ENCODE peak calls at places on chromosomes 1 and 21, in seven cellular contexts. M, F, K, N, Z, W and O are unnamed samples.

GRCh38 chr1:88979749-88980116 is 12.7 kb downstream of the KYAT3 start:
- DNase-seq in N (no peak), F (no peak), K (no peak), W (no peak), M (no peak), Z (no peak), O (no peak)

GRCh38 chr1:58515794-58516401 is 30.6 kb downstream of the OMA1 start:
- DNase-seq in W (peak; percentile 81), F (peak; percentile 43), M (peak; percentile 62), K (no peak), Z (peak; percentile 63), N (peak; percentile 41), O (peak; percentile 70)

GRCh38 chr1:3369437-3370076 is 84.9 kb upstream of the ARHGEF16 start:
- DNase-seq in Z (peak; percentile 97), N (peak; percentile 63), F (peak; percentile 57), K (peak; percentile 45), M (peak; percentile 56), W (peak; percentile 46), O (peak; percentile 76)

GRCh38 chr1:46691997-46692790 is 20.5 kb downstream of the TEX38 start:
- DNase-seq in F (no peak), W (peak; percentile 16), Z (peak; percentile 16), M (no peak), N (peak; percentile 23), K (no peak), O (no peak)

GRCh38 chr1:235030919-235031596 is 97.6 kb downstream of the TOMM20 start:
- DNase-seq in F (no peak), W (no peak), K (no peak), Z (no peak), M (no peak), N (no peak), O (no peak)

GRCh38 chr1:79355073-79355472 is 348.5 kb upstream of the ADGRL4 start:
- DNase-seq in M (no peak), Z (peak; percentile 55), K (no peak), F (no peak), W (no peak), N (no peak), O (peak; percentile 15)

GRCh38 chr1:221598122-221598521 is 143.8 kb downstream of the DUSP10 start:
- DNase-seq in Z (no peak), W (no peak), F (no peak), K (no peak), N (no peak), M (no peak), O (no peak)

GRCh38 chr1:89383185-89383584 is 19.3 kb downstream of the GBP6 start:
- DNase-seq in K (no peak), N (no peak), Z (no peak), M (no peak), W (no peak), F (no peak), O (no peak)

GRCh38 chr1:98963359-98963758 is 41.3 kb downstream of the PLPPR5 start:
- DNase-seq in K (no peak), F (no peak), Z (peak; percentile 53), N (no peak), W (no peak), M (no peak), O (no peak)

GRCh38 chr1:2105781-2106524 is 55.7 kb downstream of the PRKCZ start:
- DNase-seq in M (no peak), W (no peak), K (no peak), Z (no peak), N (no peak), F (no peak), O (no peak)

GRCh38 chr1:185786524-185786923 is 52.3 kb downstream of the HMCN1 start:
- DNase-seq in M (no peak), K (no peak), Z (peak; percentile 65), W (peak; percentile 17), N (no peak), F (no peak), O (no peak)

GRCh38 chr1:160149706-160150105 is 1.7 kb upstream of the ATP1A4 start:
- DNase-seq in F (no peak), W (no peak), Z (no peak), M (no peak), K (no peak), N (no peak), O (no peak)

GRCh38 chr1:151924691-151925587 is 15.6 kb upstream of the THEM4 start:
- DNase-seq in N (no peak), Z (no peak), M (no peak), F (no peak), W (no peak), K (no peak), O (peak; percentile 27)

GRCh38 chr1:164588388-164589341 is 29.7 kb downstream of the PBX1 start:
- DNase-seq in N (peak; percentile 93), K (peak; percentile 81), Z (peak; percentile 84), F (peak; percentile 75), W (no peak), M (peak; percentile 88), O (no peak)

GRCh38 chr1:187051618-187052232 is 223.0 kb downstream of the PLA2G4A start:
- DNase-seq in W (peak; percentile 51), F (peak; percentile 11), N (no peak), K (no peak), M (no peak), Z (peak; percentile 11), O (peak; percentile 63)

GRCh38 chr1:223456747-223457146 is 63.5 kb downstream of the CCDC185 start:
- DNase-seq in W (no peak), Z (no peak), F (no peak), N (no peak), K (no peak), M (no peak), O (peak; percentile 21)

GRCh38 chr1:53112271-53112774 is 30.1 kb downstream of the SLC1A7 start:
- DNase-seq in F (no peak), M (no peak), W (peak; percentile 51), N (no peak), Z (peak; percentile 83), K (no peak), O (no peak)

GRCh38 chr1:111399792-111400610 is 27.5 kb downstream of the OVGP1 start:
- DNase-seq in M (peak; percentile 37), K (no peak), Z (peak; percentile 4), W (peak; percentile 78), F (peak; percentile 47), N (peak; percentile 54), O (peak; percentile 50)

GRCh38 chr1:15345711-15346355 is 63.9 kb upstream of the EFHD2 start:
- DNase-seq in W (no peak), K (peak; percentile 50), F (peak; percentile 32), M (no peak), Z (no peak), N (no peak), O (peak; percentile 69)

GRCh38 chr1:102919659-102920058 is 188.7 kb downstream of the COL11A1 start:
- DNase-seq in Z (peak; percentile 77), K (no peak), F (no peak), M (no peak), W (peak; percentile 35), N (no peak), O (peak; percentile 29)

GRCh38 chr1:93344484-93344883 is 1.2 kb upstream of the DR1 start:
- DNase-seq in F (no peak), Z (no peak), K (no peak), W (no peak), N (no peak), M (no peak), O (no peak)

GRCh38 chr1:204445860-204446412 is 34.3 kb upstream of the PPP1R15B start:
- DNase-seq in W (peak; percentile 55), F (no peak), K (no peak), Z (no peak), M (no peak), N (no peak), O (no peak)

GRCh38 chr1:193558491-193559028 is 372.1 kb upstream of the B3GALT2 start:
- DNase-seq in M (peak; percentile 15), W (peak; percentile 66), F (no peak), K (no peak), N (peak; percentile 21), Z (peak; percentile 89), O (peak; percentile 79)

GRCh38 chr1:16441312-16441641 is 753 bp downstream of the NECAP2 start:
- DNase-seq in M (no peak), F (no peak), K (no peak), N (no peak), W (peak; percentile 39), Z (peak; percentile 10), O (peak; percentile 45)

GRCh38 chr1:16440480-16441311 is at the start of gene NECAP2:
- DNase-seq in N (peak; percentile 93), F (peak; percentile 96), W (peak; percentile 93), M (peak; percentile 88), K (peak; percentile 94), Z (peak; percentile 78), O (peak; percentile 81)

GRCh38 chr1:16443975-16444745 is 3.6 kb downstream of the NECAP2 start:
- DNase-seq in N (peak; percentile 42), Z (no peak), M (no peak), K (no peak), F (no peak), W (no peak), O (no peak)

GRCh38 chr1:16442941-16443340 is 2.4 kb downstream of the NECAP2 start:
- DNase-seq in N (no peak), F (no peak), W (no peak), Z (no peak), K (no peak), M (no peak), O (no peak)

DNA sequence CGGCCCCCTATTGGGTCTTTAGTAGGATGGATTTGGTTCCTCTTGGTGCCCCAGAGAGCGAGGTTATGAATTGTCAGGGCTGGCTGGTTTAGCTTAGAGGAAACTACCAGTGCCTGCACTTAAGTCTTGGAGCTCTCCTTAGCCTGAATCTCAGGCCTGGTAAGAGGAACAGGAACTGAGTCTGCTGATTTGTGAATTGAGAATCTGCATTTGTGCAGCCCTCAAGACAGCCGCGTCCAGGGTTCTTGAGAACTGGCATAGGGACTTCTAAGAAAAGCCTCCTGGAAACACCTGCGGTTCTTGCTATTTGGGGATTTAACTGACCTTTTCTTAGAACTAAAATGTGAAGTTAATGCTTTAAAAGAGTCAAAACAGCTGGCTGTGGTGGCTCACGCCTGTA is 1.7 kb downstream of the NECAP2 start:
- DNase-seq in W (no peak), M (no peak), K (no peak), F (no peak), N (no peak), Z (no peak), O (no peak)
- H3K4me3 ChIP-seq in W (no peak overlapping the region), M (no peak overlapping the region), K (peak overlapping the region; percentile 94), F (no peak overlapping the region), N (no peak overlapping the region), Z (no peak overlapping the region), O (no peak overlapping the region)

DNA sequence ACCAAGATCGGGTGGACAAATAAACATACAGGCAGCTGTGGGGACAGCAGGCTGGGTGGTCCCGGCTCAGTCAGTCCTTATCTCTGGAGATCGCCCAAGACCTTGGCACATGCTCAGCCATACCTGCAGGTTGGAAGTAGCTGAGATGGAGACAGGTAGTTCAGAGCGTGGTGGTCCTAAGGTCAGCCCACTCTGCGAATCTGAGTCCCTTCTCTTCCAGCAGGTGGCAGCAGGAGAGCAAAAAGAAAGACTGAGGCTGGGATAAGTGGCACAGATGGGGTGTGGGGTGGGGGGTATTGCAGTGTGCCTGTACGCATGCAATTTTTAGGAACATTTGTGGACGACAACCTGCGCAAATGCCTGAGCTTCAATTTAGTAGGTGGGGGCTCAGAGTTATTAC is 104.9 kb downstream of the TENT5C start:
- DNase-seq in N (no peak), W (peak; percentile 44), M (no peak), Z (no peak), K (no peak), F (no peak), O (no peak)
- TF ChIP-seq CTCF in N (no peak), W (peak; percentile 86), M (no peak), Z (peak; percentile 12), K (no peak), F (no peak), O (peak; percentile 30)

GRCh38 chr21:42550817-42551216 is 37.2 kb downstream of the SLC37A1 start:
- DNase-seq in Z (no peak), F (no peak), K (no peak), N (no peak), W (no peak), M (no peak), O (peak; percentile 12)
- H3K36me3 ChIP-seq in Z (no peaks in the 10 kb centered on the region), F (no peaks in the 10 kb centered on the region), K (peaks cover 37% of the 10 kb centered on the region), N (no peaks in the 10 kb centered on the region), W (peaks cover 12% of the 10 kb centered on the region), M (no peaks in the 10 kb centered on the region), O (peaks cover 11% of the 10 kb centered on the region)

GRCh38 chr21:46100426-46100825 is 2.5 kb downstream of the COL6A2 start:
- DNase-seq in Z (peak; percentile 69), M (no peak), W (peak; percentile 65), K (no peak), F (peak; percentile 2), N (no peak), O (no peak)
- H3K4me3 ChIP-seq in Z (peak overlapping the region; percentile 76), M (peak overlapping the region; percentile 97), W (peak overlapping the region; percentile 86), K (peak overlapping the region; percentile 85), F (no peak overlapping the region), N (no peak overlapping the region), O (no peak overlapping the region)